ENCODE peak calls at places on chromosome 12, in six cellular contexts. A is A549, L is endothelial cell of umbilical vein, U is K562, G is HepG2, T is GM12878. W is an unnamed sample.

GRCh38 chr12:52543985-52544888 is 8.7 kb downstream of the KRT71 start:
- DNase-seq in G (no peak), L (no peak), T (no peak), A (peak; percentile 18), U (peak; percentile 25), W (no peak)

GRCh38 chr12:21562859-21563258 is 36.8 kb downstream of the SPX start:
- DNase-seq in A (peak; percentile 46), G (peak; percentile 37), U (no peak), T (no peak), L (no peak), W (no peak)

GRCh38 chr12:52495385-52495784 is 2.3 kb upstream of the KRT6A start:
- DNase-seq in G (no peak), A (peak; percentile 42), U (peak; percentile 18), T (no peak), L (no peak), W (peak; percentile 14)

GRCh38 chr12:95790912-95791849 is 617 bp upstream of the NTN4 start:
- DNase-seq in G (no peak), A (peak; percentile 84), L (peak; percentile 46), T (no peak), U (no peak), W (peak; percentile 18)

GRCh38 chr12:102765736-102766135 is 151.3 kb downstream of the PAH start:
- DNase-seq in A (no peak), U (no peak), L (no peak), T (no peak), G (no peak), W (no peak)

GRCh38 chr12:102376781-102377180 is 103.6 kb downstream of the IGF1 start:
- DNase-seq in L (no peak), T (no peak), A (no peak), G (no peak), U (no peak), W (no peak)

GRCh38 chr12:51048601-51049369 is 658 bp downstream of the LETMD1 start:
- DNase-seq in T (no peak), G (no peak), U (no peak), L (no peak), A (no peak), W (peak; percentile 38)

GRCh38 chr12:97642906-97643305 is 180.3 kb downstream of the RMST start:
- DNase-seq in T (no peak), U (no peak), L (no peak), A (no peak), G (no peak), W (no peak)

GRCh38 chr12:108532061-108532848 is 17.2 kb downstream of the FICD start:
- DNase-seq in U (peak; percentile 77), T (no peak), A (no peak), G (no peak), L (no peak), W (no peak)

GRCh38 chr12:92539966-92540791 is 162.6 kb upstream of the PLEKHG7 start:
- DNase-seq in U (no peak), G (no peak), T (no peak), L (peak; percentile 39), A (no peak), W (peak; percentile 88)

GRCh38 chr12:18546399-18546798 is 191.4 kb downstream of the PLCZ1 start:
- DNase-seq in G (peak; percentile 18), T (no peak), U (no peak), L (no peak), A (peak; percentile 7), W (no peak)

GRCh38 chr12:5217936-5218335 is 174.3 kb downstream of the KCNA5 start:
- DNase-seq in L (no peak), A (no peak), T (no peak), U (no peak), G (no peak), W (no peak)

GRCh38 chr12:40921563-40922163 is 229.4 kb downstream of the CNTN1 start:
- DNase-seq in T (no peak), G (peak; percentile 8), L (peak; percentile 27), U (peak; percentile 4), A (peak; percentile 34), W (peak; percentile 35)

GRCh38 chr12:47955059-47955458 is 8.3 kb upstream of the TMEM106C start:
- DNase-seq in G (no peak), T (no peak), U (no peak), A (no peak), L (no peak), W (no peak)

GRCh38 chr12:46450279-46450748 is 77.7 kb upstream of the SLC38A2 start:
- DNase-seq in T (no peak), U (peak; percentile 45), A (no peak), G (no peak), L (peak; percentile 73), W (no peak)

GRCh38 chr12:90801776-90802175 is 153.2 kb downstream of the CCER1 start:
- DNase-seq in A (no peak), L (peak; percentile 54), G (no peak), U (no peak), T (no peak), W (no peak)

GRCh38 chr12:106885026-106885425 is 70.7 kb upstream of the TMEM263 start:
- DNase-seq in G (no peak), A (no peak), U (no peak), T (no peak), L (no peak), W (no peak)

GRCh38 chr12:64221656-64222010 is 463 bp downstream of the KICS2 start:
- DNase-seq in G (peak; percentile 82), A (peak; percentile 92), T (peak; percentile 9), L (peak; percentile 83), U (peak; percentile 59), W (peak; percentile 72)

GRCh38 chr12:28708918-28709371 is 440.1 kb upstream of the FAR2 start:
- DNase-seq in U (no peak), T (no peak), L (no peak), A (no peak), G (no peak), W (no peak)

GRCh38 chr12:110717037-110717436 is 25.7 kb downstream of the PPP1CC start:
- DNase-seq in A (no peak), L (no peak), G (no peak), U (no peak), T (no peak), W (no peak)

GRCh38 chr12:55663391-55663790 is 26.7 kb downstream of the OR10P1 start:
- DNase-seq in T (no peak), A (no peak), L (no peak), G (no peak), U (no peak), W (no peak)

GRCh38 chr12:69397978-69398377 is 38.4 kb downstream of the YEATS4 start:
- DNase-seq in G (no peak), A (no peak), T (no peak), L (no peak), U (no peak), W (no peak)
- TF ChIP-seq MYC in G (no peak), A (no peak), T (no peak), L (no peak), U (no peak), W (no peak)

DNA sequence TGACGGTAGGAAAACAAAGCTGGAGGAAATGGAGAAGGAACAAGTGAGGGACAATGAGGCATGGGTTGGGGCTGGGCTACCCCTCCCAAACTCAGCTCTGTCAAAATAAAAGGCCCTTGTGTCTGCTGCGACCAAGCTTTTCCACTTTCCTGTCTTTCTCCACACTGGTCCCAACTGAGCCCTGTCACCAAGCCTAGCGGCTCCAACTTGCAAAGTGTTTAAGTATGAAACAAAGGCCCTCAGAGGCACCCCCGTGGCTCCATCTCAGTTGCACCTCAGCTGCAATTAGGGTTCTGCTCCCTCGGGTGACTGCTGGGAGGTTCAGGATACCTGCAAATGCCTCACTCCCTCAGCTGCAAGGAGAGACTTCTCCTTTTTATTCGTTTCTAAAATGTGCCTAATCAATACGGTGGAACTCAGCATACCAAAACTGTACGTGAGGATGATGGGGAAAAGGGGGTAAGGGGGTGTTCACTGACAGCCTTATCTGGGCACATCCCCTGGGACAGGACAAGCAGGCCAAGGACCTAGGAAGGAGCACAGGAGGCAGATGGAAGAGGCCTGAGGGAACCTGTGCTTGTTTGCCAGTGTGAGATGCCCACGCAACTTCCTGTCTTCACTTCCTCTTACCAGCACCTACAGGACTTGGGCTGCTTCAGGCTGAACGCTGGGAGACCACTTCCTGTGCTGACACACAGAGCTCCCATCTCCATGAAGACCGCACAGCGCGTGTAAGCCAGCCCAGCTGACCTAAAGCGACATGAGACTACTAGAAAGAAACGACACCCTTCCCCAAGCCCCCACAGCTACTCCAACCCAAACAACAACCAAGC is 8.9 kb downstream of the VAMP1 start:
- DNase-seq in A (no peak), L (no peak), G (no peak), T (peak; percentile 95), U (no peak), W (peak; percentile 99)
- H3K4me3 ChIP-seq in A (no peak overlapping the region), L (no peak overlapping the region), G (no peak overlapping the region), T (peak overlapping the region; percentile 33), U (no peak overlapping the region), W (peak overlapping the region; percentile 51)

DNA sequence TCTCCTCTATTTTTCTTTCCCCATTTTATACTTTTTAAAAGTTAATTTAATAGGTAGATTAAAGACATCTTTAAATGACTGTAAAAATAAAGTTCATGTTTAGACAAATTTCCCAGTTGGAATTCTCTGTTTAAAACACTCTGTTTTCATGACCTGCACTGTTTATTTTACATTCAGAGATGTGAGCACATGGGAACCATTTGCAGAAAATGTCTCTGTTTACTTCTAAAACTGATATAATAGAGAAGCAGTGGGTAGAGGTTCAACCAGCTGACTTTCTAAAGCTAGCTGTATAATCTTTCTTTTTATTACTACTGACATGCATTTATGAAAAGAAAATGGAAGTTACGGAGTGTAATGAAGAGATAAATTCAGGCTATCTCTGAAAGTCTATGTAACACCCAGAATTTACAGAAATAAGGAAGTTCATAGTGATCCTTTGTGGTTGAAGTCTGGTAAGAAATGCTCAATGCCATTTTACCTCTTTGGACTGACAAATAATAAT is 137.2 kb downstream of the AEBP2 start:
- DNase-seq in A (no peak), U (no peak), L (peak; percentile 64), G (no peak), T (no peak), W (peak; percentile 48)
- TF ChIP-seq POLR2A in A (no peak), U (no peak), L (no peak), G (no peak), T (no peak), W (no peak)

DNA sequence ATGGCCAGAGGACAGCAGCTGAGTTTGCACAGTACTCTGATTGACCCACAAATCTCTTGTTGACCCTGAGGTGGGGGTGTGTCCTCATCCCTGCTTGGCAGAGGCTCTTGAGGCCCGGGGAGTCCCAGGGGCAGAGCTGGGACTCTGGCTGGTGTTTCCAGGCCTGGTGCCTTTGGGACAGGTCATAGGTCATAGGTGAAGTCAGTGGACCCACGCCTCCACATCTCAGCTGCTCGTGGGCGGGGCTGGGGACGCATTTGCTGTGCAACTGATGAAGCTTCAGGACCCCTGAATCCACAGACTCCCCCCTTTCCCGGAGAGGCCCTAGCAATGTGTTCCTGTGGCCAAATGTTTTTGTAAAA is 404 bp upstream of the CACNA2D4 start:
- DNase-seq in L (no peak), T (no peak), U (no peak), A (no peak), G (no peak), W (no peak)
- TF ChIP-seq MYC in L (no peak), T (no peak), U (no peak), A (no peak), G (no peak), W (no peak)